ENCODE peak calls at places on chromosomes 6 and 20, in seven cellular contexts. One of them, this sample, is unnamed.

GRCh38 chr6:150177260-150178246 is 34.7 kb downstream of the PPP1R14C start:
- DNase-seq in HCT116: no peak
- DNase-seq in Panc1: no peak
- DNase-seq in A549: peak; percentile 28
- DNase-seq in GM23338: no peak
- DNase-seq in HL-60: no peak
- DNase-seq in HepG2: peak; percentile 28
- DNase-seq in this sample: no peak

GRCh38 chr20:37343212-37343993 is 2.5 kb upstream of the SRC start:
- DNase-seq in A549: peak; percentile 59
- DNase-seq in HepG2: peak; percentile 53
- DNase-seq in HL-60: no peak
- DNase-seq in Panc1: no peak
- DNase-seq in GM23338: no peak
- DNase-seq in HCT116: no peak
- DNase-seq in this sample: no peak

GRCh38 chr6:164039954-164040375 is 625.4 kb downstream of the QKI start:
- DNase-seq in Panc1: no peak
- DNase-seq in HL-60: no peak
- DNase-seq in HCT116: no peak
- DNase-seq in HepG2: no peak
- DNase-seq in GM23338: no peak
- DNase-seq in A549: no peak
- DNase-seq in this sample: no peak

GRCh38 chr20:63842258-63842657 is 11.2 kb upstream of the ZBTB46 start:
- DNase-seq in A549: no peak
- DNase-seq in HCT116: no peak
- DNase-seq in HL-60: no peak
- DNase-seq in Panc1: no peak
- DNase-seq in HepG2: no peak
- DNase-seq in GM23338: no peak
- DNase-seq in this sample: no peak

GRCh38 chr6:36196049-36196879 is at the start of gene BRPF3:
- DNase-seq in GM23338: peak; percentile 81
- DNase-seq in Panc1: no peak
- DNase-seq in HL-60: peak; percentile 69
- DNase-seq in A549: peak; percentile 57
- DNase-seq in HepG2: peak; percentile 73
- DNase-seq in HCT116: no peak
- DNase-seq in this sample: no peak

GRCh38 chr20:48190757-48191156 is 405.5 kb upstream of the SULF2 start:
- DNase-seq in HCT116: no peak
- DNase-seq in A549: no peak
- DNase-seq in GM23338: no peak
- DNase-seq in Panc1: no peak
- DNase-seq in HepG2: no peak
- DNase-seq in HL-60: no peak
- DNase-seq in this sample: no peak

GRCh38 chr20:9081423-9081966 is 12.6 kb downstream of the PLCB4 start:
- DNase-seq in HepG2: no peak
- DNase-seq in Panc1: no peak
- DNase-seq in GM23338: no peak
- DNase-seq in A549: no peak
- DNase-seq in HL-60: no peak
- DNase-seq in HCT116: no peak
- DNase-seq in this sample: no peak

GRCh38 chr6:39029156-39030011 is 19.2 kb upstream of the GLP1R start:
- DNase-seq in Panc1: peak; percentile 25
- DNase-seq in GM23338: peak; percentile 80
- DNase-seq in A549: peak; percentile 4
- DNase-seq in HCT116: peak; percentile 12
- DNase-seq in HepG2: peak; percentile 22
- DNase-seq in HL-60: peak; percentile 29
- DNase-seq in this sample: no peak

GRCh38 chr20:16351415-16351814 is 221.8 kb downstream of the KIF16B start:
- DNase-seq in HL-60: no peak
- DNase-seq in A549: no peak
- DNase-seq in Panc1: no peak
- DNase-seq in GM23338: no peak
- DNase-seq in HCT116: no peak
- DNase-seq in HepG2: no peak
- DNase-seq in this sample: no peak

GRCh38 chr6:4924872-4925271 is 79.0 kb downstream of the RPP40 start:
- DNase-seq in A549: no peak
- DNase-seq in GM23338: no peak
- DNase-seq in HCT116: no peak
- DNase-seq in HepG2: no peak
- DNase-seq in Panc1: no peak
- DNase-seq in HL-60: no peak
- DNase-seq in this sample: no peak

GRCh38 chr6:37657117-37657886 is 40.4 kb downstream of the MDGA1 start:
- DNase-seq in A549: peak; percentile 46
- DNase-seq in HCT116: peak; percentile 47
- DNase-seq in GM23338: no peak
- DNase-seq in HL-60: no peak
- DNase-seq in HepG2: no peak
- DNase-seq in Panc1: no peak
- DNase-seq in this sample: no peak

GRCh38 chr6:106110167-106110826 is 24.2 kb downstream of the PRDM1 start:
- DNase-seq in HepG2: no peak
- DNase-seq in Panc1: no peak
- DNase-seq in HL-60: no peak
- DNase-seq in GM23338: no peak
- DNase-seq in A549: peak; percentile 42
- DNase-seq in HCT116: no peak
- DNase-seq in this sample: no peak

GRCh38 chr6:125259354-125259736 is 42.4 kb downstream of the HDDC2 start:
- DNase-seq in HL-60: no peak
- DNase-seq in HepG2: no peak
- DNase-seq in GM23338: no peak
- DNase-seq in A549: no peak
- DNase-seq in Panc1: peak; percentile 8
- DNase-seq in HCT116: no peak
- DNase-seq in this sample: no peak

GRCh38 chr20:20568604-20569205 is 143.7 kb downstream of the RALGAPA2 start:
- DNase-seq in Panc1: peak; percentile 25
- DNase-seq in HepG2: peak; percentile 58
- DNase-seq in HCT116: no peak
- DNase-seq in GM23338: peak; percentile 70
- DNase-seq in A549: peak; percentile 59
- DNase-seq in HL-60: no peak
- DNase-seq in this sample: no peak

GRCh38 chr20:32168184-32168910 is 39.2 kb downstream of the PLAGL2 start:
- DNase-seq in Panc1: no peak
- DNase-seq in HepG2: peak; percentile 49
- DNase-seq in HCT116: peak; percentile 3
- DNase-seq in A549: no peak
- DNase-seq in HL-60: no peak
- DNase-seq in GM23338: peak; percentile 91
- DNase-seq in this sample: no peak

GRCh38 chr6:106750146-106750900 is 120.9 kb downstream of the QRSL1 start:
- DNase-seq in HCT116: no peak
- DNase-seq in HepG2: no peak
- DNase-seq in A549: no peak
- DNase-seq in HL-60: no peak
- DNase-seq in Panc1: no peak
- DNase-seq in GM23338: no peak
- DNase-seq in this sample: no peak

GRCh38 chr6:35008858-35009257 is 119.8 kb downstream of the ANKS1A start:
- DNase-seq in Panc1: no peak
- DNase-seq in HepG2: no peak
- DNase-seq in HCT116: no peak
- DNase-seq in A549: no peak
- DNase-seq in HL-60: no peak
- DNase-seq in GM23338: no peak
- DNase-seq in this sample: no peak

DNA sequence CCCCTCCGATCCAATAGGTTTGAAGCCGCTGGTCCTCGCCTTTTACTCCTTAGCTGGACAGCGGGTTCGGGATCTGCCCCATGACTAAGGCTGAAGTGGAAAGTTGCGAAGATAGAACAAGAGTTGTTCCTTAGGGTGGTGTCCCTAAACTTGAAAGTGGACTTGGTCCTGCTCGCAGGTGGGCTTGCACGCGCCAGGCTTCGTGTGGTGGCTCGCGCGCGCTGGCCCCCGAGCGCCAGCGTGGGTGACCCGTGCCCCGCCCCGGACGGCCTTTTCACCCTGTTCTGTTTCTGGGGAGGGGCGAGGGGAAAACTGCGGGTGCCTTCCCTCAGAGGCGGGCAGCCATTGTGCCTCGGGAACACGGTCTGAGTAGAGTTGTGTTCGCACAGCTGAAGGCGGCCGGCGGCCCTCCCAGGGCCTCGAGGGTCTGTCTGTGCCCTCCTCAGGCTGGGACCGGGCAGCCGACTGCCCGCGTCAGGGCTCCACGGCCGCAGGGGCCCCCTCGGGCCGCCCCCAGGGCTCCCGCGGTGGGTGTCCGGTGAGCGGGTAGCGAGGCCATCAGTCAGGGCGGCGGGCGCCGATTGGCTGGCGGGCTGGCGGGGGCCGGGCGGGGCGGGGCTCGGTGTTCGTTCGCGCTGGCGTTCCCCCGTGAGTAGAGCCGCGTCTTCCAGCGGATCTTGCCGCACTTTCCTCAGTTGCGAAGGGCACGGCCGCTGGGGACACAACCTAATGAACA is 33.0 kb downstream of the RREB1 start:
- DNase-seq in Panc1: no peak
- DNase-seq in A549: peak; percentile 60
- DNase-seq in HL-60: peak; percentile 84
- DNase-seq in HCT116: peak; percentile 36
- DNase-seq in HepG2: peak; percentile 67
- DNase-seq in GM23338: peak; percentile 86
- DNase-seq in this sample: no peak
- TF ChIP-seq REST in Panc1: peak; percentile 9
- TF ChIP-seq REST in A549: no peak
- TF ChIP-seq REST in HL-60: peak; percentile 32
- TF ChIP-seq REST in HCT116: no peak
- TF ChIP-seq REST in HepG2: no peak
- TF ChIP-seq REST in GM23338: no peak
- TF ChIP-seq REST in this sample: no peak

GRCh38 chr6:167118839-167119238 is 4.1 kb upstream of the CCR6 start:
- DNase-seq in HCT116: no peak
- DNase-seq in HepG2: no peak
- DNase-seq in A549: no peak
- DNase-seq in GM23338: no peak
- DNase-seq in HL-60: no peak
- DNase-seq in Panc1: no peak
- DNase-seq in this sample: no peak

GRCh38 chr6:167121471-167121870 is 1.4 kb upstream of the CCR6 start:
- DNase-seq in HepG2: no peak
- DNase-seq in Panc1: no peak
- DNase-seq in GM23338: no peak
- DNase-seq in A549: no peak
- DNase-seq in HCT116: no peak
- DNase-seq in HL-60: no peak
- DNase-seq in this sample: no peak

GRCh38 chr6:167120557-167121030 is 2.3 kb upstream of the CCR6 start:
- DNase-seq in HepG2: no peak
- DNase-seq in GM23338: no peak
- DNase-seq in A549: no peak
- DNase-seq in Panc1: no peak
- DNase-seq in HCT116: no peak
- DNase-seq in HL-60: no peak
- DNase-seq in this sample: no peak

GRCh38 chr6:167118006-167118405 is 4.9 kb upstream of the CCR6 start:
- DNase-seq in A549: no peak
- DNase-seq in GM23338: no peak
- DNase-seq in HepG2: no peak
- DNase-seq in HCT116: no peak
- DNase-seq in HL-60: no peak
- DNase-seq in Panc1: no peak
- DNase-seq in this sample: no peak

DNA sequence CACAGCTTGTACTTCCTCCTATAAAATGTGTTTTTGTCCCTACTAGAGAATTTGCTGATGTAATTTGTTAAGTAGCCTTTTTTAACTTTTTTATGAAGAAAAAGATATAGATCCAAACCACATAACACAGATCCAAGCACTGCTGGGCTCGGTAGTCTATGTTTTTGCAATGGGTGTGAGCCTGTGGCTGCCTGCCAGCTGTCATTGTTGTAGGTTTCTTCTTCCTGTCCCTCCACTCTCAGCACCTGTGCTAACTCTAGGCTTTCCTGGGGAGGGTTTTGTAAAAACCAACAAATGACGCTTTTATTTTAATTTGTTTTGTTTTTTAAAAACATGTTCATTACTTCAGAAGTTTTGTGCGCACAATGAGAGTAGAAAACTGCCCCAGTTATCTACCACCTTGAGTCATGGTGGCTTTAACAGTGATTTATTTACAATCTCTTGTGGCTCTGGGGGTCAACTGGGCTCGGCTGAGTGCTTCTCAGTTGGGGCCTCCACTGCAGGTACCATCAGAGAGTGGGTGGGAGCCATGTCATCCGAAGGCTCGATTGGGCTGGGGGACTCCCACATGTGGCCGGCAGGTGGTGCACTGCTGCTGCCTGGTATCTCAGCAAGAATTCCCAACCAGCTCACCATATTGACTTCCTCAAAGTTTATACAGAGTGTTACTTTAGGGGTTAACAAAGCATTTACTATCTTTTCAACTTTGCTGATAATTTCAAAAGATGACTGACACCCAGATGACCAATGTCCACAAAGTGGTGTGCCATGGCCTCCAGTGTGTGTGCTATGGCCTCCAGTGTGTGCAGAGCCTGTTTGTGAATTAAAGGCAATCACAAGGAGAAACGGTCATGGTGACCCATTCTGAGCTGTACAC is 3.0 kb upstream of the CCR6 start:
- DNase-seq in HL-60: no peak
- DNase-seq in A549: no peak
- DNase-seq in HepG2: no peak
- DNase-seq in GM23338: no peak
- DNase-seq in Panc1: no peak
- DNase-seq in HCT116: no peak
- DNase-seq in this sample: no peak
- TF ChIP-seq REST in HL-60: no peak
- TF ChIP-seq REST in A549: no peak
- TF ChIP-seq REST in HepG2: no peak
- TF ChIP-seq REST in GM23338: no peak
- TF ChIP-seq REST in Panc1: no peak
- TF ChIP-seq REST in HCT116: no peak
- TF ChIP-seq REST in this sample: no peak

DNA sequence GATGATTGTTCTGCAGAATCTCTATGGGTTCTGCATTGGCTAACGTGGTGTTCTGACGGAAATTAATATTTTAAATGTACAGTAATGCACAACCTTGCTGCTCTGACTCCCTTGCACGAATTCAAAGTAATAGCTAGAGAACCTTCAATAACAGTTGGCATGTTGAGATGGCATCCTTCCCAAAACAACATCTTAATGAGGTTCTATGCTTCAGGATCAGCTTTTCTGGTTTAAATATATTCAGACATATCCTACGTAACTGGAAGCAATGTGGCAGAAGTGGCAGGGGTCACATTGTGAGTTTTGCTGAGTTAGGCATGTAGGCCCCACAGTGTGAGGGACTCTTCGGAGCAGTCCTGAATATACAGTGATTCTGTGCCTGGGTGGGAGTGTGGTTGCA is 25.7 kb downstream of the DSE start:
- DNase-seq in HepG2: no peak
- DNase-seq in HL-60: no peak
- DNase-seq in A549: no peak
- DNase-seq in Panc1: no peak
- DNase-seq in HCT116: no peak
- DNase-seq in GM23338: no peak
- DNase-seq in this sample: no peak
- TF ChIP-seq REST in HepG2: no peak
- TF ChIP-seq REST in HL-60: no peak
- TF ChIP-seq REST in A549: no peak
- TF ChIP-seq REST in Panc1: no peak
- TF ChIP-seq REST in HCT116: no peak
- TF ChIP-seq REST in GM23338: no peak
- TF ChIP-seq REST in this sample: no peak

GRCh38 chr6:165662041-165662491 is 975 bp downstream of the PDE10A start:
- DNase-seq in A549: peak; percentile 52
- DNase-seq in HCT116: no peak
- DNase-seq in HL-60: no peak
- DNase-seq in Panc1: no peak
- DNase-seq in GM23338: peak; percentile 53
- DNase-seq in HepG2: no peak
- DNase-seq in this sample: no peak
- TF ChIP-seq REST in A549: no peak
- TF ChIP-seq REST in HCT116: no peak
- TF ChIP-seq REST in HL-60: no peak
- TF ChIP-seq REST in Panc1: no peak
- TF ChIP-seq REST in GM23338: no peak
- TF ChIP-seq REST in HepG2: no peak
- TF ChIP-seq REST in this sample: no peak